ENCODE peak calls at places on chromosomes 3 and 15, in seven cellular contexts. V is CD8-positive, alpha-beta memory T cell; K is stomach; P is breast epithelium; H is body of pancreas; Y is small intestine; A is neural progenitor cell. B is an unnamed sample.

GRCh38 chr3:121992601-121993560 is 29.2 kb downstream of the ILDR1 start:
- DNase-seq in V (no peak), K (no peak), P (no peak), H (no peak), Y (no peak), A (no peak), B (no peak)

GRCh38 chr3:165256554-165256953 is 60.4 kb upstream of the SLITRK3 start:
- DNase-seq in V (no peak), K (no peak), P (no peak), H (no peak), Y (no peak), A (no peak), B (no peak)

GRCh38 chr15:33201376-33202189 is 7.1 kb upstream of the FMN1 start:
- DNase-seq in V (no peak), K (peak), P (peak), H (peak), Y (peak), A (peak), B (no peak)

GRCh38 chr3:121757087-121757811 is 7.7 kb upstream of the GOLGB1 start:
- DNase-seq in V (no peak), K (no peak), P (no peak), H (no peak), Y (no peak), A (no peak), B (no peak)

GRCh38 chr15:56805466-56806146 is 72.3 kb upstream of the ZNF280D start:
- DNase-seq in V (no peak), K (no peak), P (no peak), H (no peak), Y (peak), A (no peak), B (peak)

GRCh38 chr15:59200560-59200959 is 6.1 kb upstream of the LDHAL6B start:
- DNase-seq in V (no peak), K (no peak), P (no peak), H (no peak), Y (no peak), A (no peak), B (no peak)

GRCh38 chr3:45426161-45426560 is 37.8 kb downstream of the LARS2 start:
- DNase-seq in V (no peak), K (no peak), P (no peak), H (no peak), Y (peak), A (peak), B (no peak)

GRCh38 chr15:68684476-68684875 is 105.7 kb downstream of the CORO2B start:
- DNase-seq in V (no peak), K (no peak), P (no peak), H (no peak), Y (no peak), A (no peak), B (no peak)

GRCh38 chr15:81751321-81751720 is 294.5 kb downstream of the MEX3B start:
- DNase-seq in V (no peak), K (no peak), P (no peak), H (no peak), Y (no peak), A (no peak), B (no peak)

GRCh38 chr15:23877502-23878412 is 190.7 kb upstream of the NDN start:
- DNase-seq in V (no peak), K (peak), P (no peak), H (peak), Y (peak), A (peak), B (no peak)

GRCh38 chr3:134562055-134562454 is 76.2 kb downstream of the CEP63 start:
- DNase-seq in V (no peak), K (no peak), P (no peak), H (no peak), Y (no peak), A (no peak), B (no peak)

GRCh38 chr3:13513051-13513912 is 33.2 kb downstream of the HDAC11 start:
- DNase-seq in V (no peak), K (no peak), P (peak), H (peak), Y (no peak), A (no peak), B (no peak)

GRCh38 chr3:169094204-169094603 is 569.3 kb downstream of the MECOM start:
- DNase-seq in V (no peak), K (no peak), P (no peak), H (no peak), Y (no peak), A (no peak), B (no peak)

GRCh38 chr15:77998592-77998991 is 78.9 kb downstream of the TBC1D2B start:
- DNase-seq in V (no peak), K (no peak), P (no peak), H (no peak), Y (no peak), A (no peak), B (no peak)

GRCh38 chr3:42130007-42130328 is 38.8 kb downstream of the TRAK1 start:
- DNase-seq in V (no peak), K (no peak), P (no peak), H (no peak), Y (no peak), A (no peak), B (no peak)

GRCh38 chr3:31004025-31004678 is 109.7 kb upstream of the GADL1 start:
- DNase-seq in V (no peak), K (no peak), P (no peak), H (no peak), Y (no peak), A (no peak), B (no peak)

GRCh38 chr15:78093242-78094020 is 1.1 kb downstream of the SH2D7 start:
- DNase-seq in V (no peak), K (no peak), P (no peak), H (no peak), Y (no peak), A (no peak), B (no peak)

GRCh38 chr15:42691308-42691707 is 45.6 kb downstream of the CDAN1 start:
- DNase-seq in V (no peak), K (no peak), P (no peak), H (no peak), Y (no peak), A (no peak), B (no peak)

GRCh38 chr3:179653777-179654117 is 907 bp downstream of the USP13 start:
- DNase-seq in V (no peak), K (no peak), P (no peak), H (peak), Y (no peak), A (no peak), B (no peak)

GRCh38 chr3:160259589-160259988 is 34.4 kb downstream of the C3orf80 start:
- DNase-seq in V (no peak), K (no peak), P (no peak), H (no peak), Y (no peak), A (no peak), B (no peak)

GRCh38 chr15:62142736-62143135 is 22.3 kb downstream of the C2CD4B start:
- DNase-seq in V (no peak), K (no peak), P (no peak), H (no peak), Y (peak), A (no peak), B (no peak)

GRCh38 chr15:43184407-43185160 is 619 bp upstream of the CCNDBP1 start:
- DNase-seq in V (no peak), K (no peak), P (no peak), H (no peak), Y (no peak), A (no peak), B (no peak)

GRCh38 chr3:16881896-16882645 is 2.7 kb upstream of the PLCL2 start:
- DNase-seq in V (no peak), K (no peak), P (no peak), H (no peak), Y (no peak), A (no peak), B (no peak)

GRCh38 chr15:67786646-67787045 is 38.7 kb upstream of the SKOR1 start:
- DNase-seq in V (no peak), K (no peak), P (no peak), H (no peak), Y (no peak), A (no peak), B (no peak)

DNA sequence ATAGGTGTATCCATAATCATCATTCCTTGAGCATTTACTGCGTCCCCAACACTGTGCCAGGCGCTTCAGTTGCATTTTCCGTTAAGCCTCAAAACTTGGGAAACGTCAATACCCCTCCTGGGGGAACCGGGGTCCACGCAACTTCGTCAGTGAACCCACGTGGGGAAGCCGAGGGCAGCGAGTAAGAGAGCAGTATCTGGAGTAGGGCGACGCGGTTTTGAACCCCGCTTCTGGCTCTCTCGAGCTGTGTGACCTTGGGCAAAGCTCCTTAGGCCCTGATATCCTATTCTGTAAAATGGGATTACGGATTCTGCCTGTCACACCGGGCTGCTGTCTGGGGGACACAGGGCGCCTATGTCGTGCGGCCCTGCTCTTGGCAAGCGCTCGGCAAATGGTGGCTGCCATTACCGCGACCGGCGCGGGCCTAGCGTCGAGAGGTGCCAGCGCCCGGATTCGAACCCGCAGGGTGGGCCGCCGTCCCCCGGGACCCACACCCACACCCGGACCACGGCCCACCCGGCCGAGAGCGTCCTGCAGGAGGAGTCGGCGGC is 590 bp downstream of the POLG start:
- DNase-seq in V (no peak), K (no peak), P (no peak), H (no peak), Y (no peak), A (no peak), B (no peak)
- H3K27ac ChIP-seq in V (peak), K (peak), P (peak), H (peak), Y (peak), A (no peak), B (peak)

DNA sequence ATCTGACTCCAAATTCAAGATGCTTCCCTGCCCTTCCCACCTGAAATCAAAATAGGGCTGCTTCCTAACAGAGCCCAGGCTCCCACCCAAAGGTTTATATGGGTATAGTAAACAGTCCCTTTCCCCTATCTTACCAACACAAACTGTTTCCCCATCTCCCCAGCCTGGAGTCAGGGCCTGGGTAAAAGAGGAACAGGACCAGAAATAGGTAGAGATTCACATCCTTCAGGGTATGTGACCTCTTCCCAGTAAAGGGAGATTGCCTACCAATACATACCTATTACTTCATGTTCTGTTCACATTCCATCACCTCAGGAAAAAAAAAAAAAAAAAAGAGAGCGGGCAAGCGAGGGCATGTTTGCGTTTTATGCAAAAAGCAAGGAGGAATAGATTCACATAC is 9.7 kb upstream of the SHF start:
- DNase-seq in V (no peak), K (no peak), P (no peak), H (no peak), Y (no peak), A (no peak), B (no peak)
- H3K4me3 ChIP-seq in V (peak), K (no peak), P (no peak), H (no peak), Y (no peak), A (peak), B (peak)

GRCh38 chr3:138849541-138849940 is 14.8 kb upstream of the PIK3CB start:
- DNase-seq in V (no peak), K (no peak), P (no peak), H (no peak), Y (no peak), A (peak), B (no peak)
- H3K27ac ChIP-seq in V (no peak), K (no peak), P (no peak), H (no peak), Y (no peak), A (no peak), B (no peak)

GRCh38 chr3:138079901-138080300 is 35.5 kb downstream of the DZIP1L start:
- DNase-seq in V (no peak), K (no peak), P (no peak), H (no peak), Y (no peak), A (no peak), B (no peak)

GRCh38 chr3:138081371-138082084 is 33.9 kb downstream of the DZIP1L start:
- DNase-seq in V (no peak), K (no peak), P (no peak), H (no peak), Y (no peak), A (no peak), B (no peak)

GRCh38 chr3:138084196-138084595 is 31.2 kb downstream of the DZIP1L start:
- DNase-seq in V (no peak), K (no peak), P (no peak), H (no peak), Y (no peak), A (no peak), B (no peak)

GRCh38 chr3:138082992-138083386 is 32.4 kb downstream of the DZIP1L start:
- DNase-seq in V (no peak), K (no peak), P (no peak), H (no peak), Y (no peak), A (no peak), B (no peak)

GRCh38 chr3:138082085-138082991 is 33.1 kb downstream of the DZIP1L start:
- DNase-seq in V (no peak), K (peak), P (no peak), H (no peak), Y (peak), A (no peak), B (no peak)
- H3K4me3 ChIP-seq in V (no peak), K (no peak), P (no peak), H (no peak), Y (no peak), A (no peak), B (no peak)

GRCh38 chr15:28267727-28268126 is 54.3 kb downstream of the HERC2 start:
- DNase-seq in V (no peak), K (no peak), P (no peak), H (no peak), Y (peak), A (no peak), B (no peak)
- H3K27ac ChIP-seq in V (no peak), K (no peak), P (no peak), H (no peak), Y (no peak), A (no peak), B (no peak)

GRCh38 chr3:51994530-51994929 is 1.2 kb downstream of the RPL29 start:
- DNase-seq in V (no peak), K (no peak), P (no peak), H (no peak), Y (no peak), A (no peak), B (no peak)
- H3K4me3 ChIP-seq in V (peak), K (peak), P (peak), H (no peak), Y (peak), A (peak), B (peak)

GRCh38 chr3:53170325-53171108 is 9.5 kb downstream of the PRKCD start:
- DNase-seq in V (no peak), K (no peak), P (no peak), H (no peak), Y (peak), A (no peak), B (no peak)

GRCh38 chr3:53173107-53173506 is 12.1 kb downstream of the PRKCD start:
- DNase-seq in V (no peak), K (no peak), P (no peak), H (no peak), Y (no peak), A (no peak), B (no peak)

GRCh38 chr3:53169832-53170324 is 8.9 kb downstream of the PRKCD start:
- DNase-seq in V (no peak), K (no peak), P (no peak), H (no peak), Y (no peak), A (no peak), B (no peak)

GRCh38 chr3:53171109-53171453 is 10.1 kb downstream of the PRKCD start:
- DNase-seq in V (no peak), K (no peak), P (no peak), H (no peak), Y (no peak), A (no peak), B (no peak)

GRCh38 chr3:53171827-53172505 is 11.0 kb downstream of the PRKCD start:
- DNase-seq in V (no peak), K (no peak), P (no peak), H (no peak), Y (no peak), A (no peak), B (no peak)
- H3K27ac ChIP-seq in V (no peak), K (peak), P (no peak), H (peak), Y (peak), A (no peak), B (no peak)

GRCh38 chr3:46580675-46581074 is 14.6 kb upstream of the LRRC2 start:
- DNase-seq in V (no peak), K (no peak), P (no peak), H (no peak), Y (no peak), A (no peak), B (no peak)

GRCh38 chr3:46578973-46579755 is 13.1 kb upstream of the LRRC2 start:
- DNase-seq in V (no peak), K (no peak), P (no peak), H (no peak), Y (peak), A (no peak), B (no peak)

GRCh38 chr3:46576899-46577298 is 10.8 kb upstream of the LRRC2 start:
- DNase-seq in V (no peak), K (no peak), P (no peak), H (no peak), Y (peak), A (peak), B (no peak)

GRCh38 chr3:46576386-46576785 is 10.3 kb upstream of the LRRC2 start:
- DNase-seq in V (no peak), K (no peak), P (no peak), H (no peak), Y (no peak), A (no peak), B (no peak)

DNA sequence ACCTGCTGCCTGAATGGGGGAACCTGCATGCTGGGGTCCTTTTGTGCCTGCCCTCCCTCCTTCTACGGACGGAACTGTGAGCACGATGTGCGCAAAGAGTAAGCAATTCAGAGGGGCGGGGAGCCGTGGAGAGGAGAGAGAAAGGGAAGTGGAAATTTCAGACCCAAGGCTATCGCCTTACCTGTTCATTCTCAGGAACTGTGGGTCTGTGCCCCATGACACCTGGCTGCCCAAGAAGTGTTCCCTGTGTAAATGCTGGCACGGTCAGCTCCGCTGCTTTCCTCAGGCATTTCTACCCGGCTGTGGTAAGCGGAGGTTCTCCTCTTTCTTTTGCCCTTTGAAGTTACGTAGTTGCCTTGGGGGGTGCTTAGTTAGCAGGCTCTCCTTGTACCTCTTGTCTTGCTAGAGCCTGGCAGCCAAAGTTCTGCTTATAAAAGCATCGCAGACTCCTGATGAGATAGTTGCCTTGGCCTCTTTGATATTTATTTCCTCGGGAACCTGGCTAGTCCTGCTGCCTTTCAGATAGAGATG is 13.7 kb upstream of the LRRC2 start:
- DNase-seq in V (no peak), K (peak), P (no peak), H (no peak), Y (no peak), A (no peak), B (no peak)
- H3K4me3 ChIP-seq in V (no peak), K (no peak), P (no peak), H (no peak), Y (no peak), A (no peak), B (no peak)

GRCh38 chr15:64636101-64636500 is 139.3 kb downstream of the RBPMS2 start:
- DNase-seq in V (no peak), K (no peak), P (no peak), H (no peak), Y (no peak), A (no peak), B (no peak)

GRCh38 chr15:64634576-64635485 is 140.6 kb downstream of the RBPMS2 start:
- DNase-seq in V (peak), K (no peak), P (no peak), H (no peak), Y (no peak), A (peak), B (no peak)

GRCh38 chr15:64635486-64635815 is 139.9 kb downstream of the RBPMS2 start:
- DNase-seq in V (no peak), K (peak), P (no peak), H (peak), Y (peak), A (peak), B (no peak)

GRCh38 chr15:64637412-64637811 is 138.0 kb downstream of the RBPMS2 start:
- DNase-seq in V (no peak), K (no peak), P (no peak), H (no peak), Y (no peak), A (no peak), B (no peak)

DNA sequence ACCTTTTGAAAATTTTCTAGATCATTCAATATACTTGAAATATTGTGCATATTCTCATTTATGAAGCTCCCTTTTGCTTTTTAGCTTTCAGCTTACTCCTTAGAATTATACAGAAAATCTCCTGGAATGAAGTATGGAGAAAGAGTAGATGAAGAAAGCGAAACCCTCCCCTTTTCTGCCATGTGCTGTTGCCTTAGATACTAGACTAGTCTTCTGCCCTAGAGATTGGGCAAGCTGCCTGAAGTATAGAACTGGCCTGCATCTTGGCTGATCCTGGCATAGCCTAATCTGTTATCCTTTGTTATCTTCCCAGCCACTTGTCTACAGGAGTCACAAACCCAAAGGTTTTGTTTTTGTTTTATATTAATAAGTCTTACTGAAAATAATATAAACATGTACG is 138.8 kb downstream of the RBPMS2 start:
- DNase-seq in V (no peak), K (no peak), P (no peak), H (no peak), Y (no peak), A (no peak), B (no peak)
- H3K27ac ChIP-seq in V (no peak), K (peak), P (no peak), H (peak), Y (no peak), A (peak), B (no peak)

B was measured in ascending aorta.